ENCODE peak calls at places on chromosomes 1 and 21, in ten cellular contexts. One of them, this sample, is unnamed.

GRCh38 chr1:208475449-208475848 is 231.3 kb upstream of the PLXNA2 start:
- DNase-seq in AG04450: no peak
- DNase-seq in kidney tubule cell: peak; percentile 64
- DNase-seq in activated CD4-positive, alpha-beta T cell treated with anti-CD3 and anti-CD28 coated beads, Interleukin-2, amount 50 U/mL, for 4 hours: no peak
- DNase-seq in ELF-1: no peak
- DNase-seq in NT2/D1: no peak
- DNase-seq in left ventricle myocardium superior: no peak
- DNase-seq in sigmoid colon: peak; percentile 67
- DNase-seq in RCC 7860: peak; percentile 13
- DNase-seq in NCI-H1436 treated with DMSO at 0.1 percent for 48 hours: peak; percentile 57
- DNase-seq in this sample: no peak

GRCh38 chr1:59013276-59013927 is 229.6 kb upstream of the JUN start:
- DNase-seq in AG04450: no peak
- DNase-seq in kidney tubule cell: peak; percentile 78
- DNase-seq in activated CD4-positive, alpha-beta T cell treated with anti-CD3 and anti-CD28 coated beads, Interleukin-2, amount 50 U/mL, for 4 hours: no peak
- DNase-seq in ELF-1: peak; percentile 90
- DNase-seq in NT2/D1: peak; percentile 87
- DNase-seq in left ventricle myocardium superior: peak; percentile 58
- DNase-seq in sigmoid colon: peak; percentile 85
- DNase-seq in RCC 7860: peak; percentile 40
- DNase-seq in NCI-H1436 treated with DMSO at 0.1 percent for 48 hours: no peak
- DNase-seq in this sample: peak; percentile 90

GRCh38 chr21:28550057-28550825 is 442.4 kb downstream of the LTN1 start:
- DNase-seq in AG04450: no peak
- DNase-seq in kidney tubule cell: no peak
- DNase-seq in activated CD4-positive, alpha-beta T cell treated with anti-CD3 and anti-CD28 coated beads, Interleukin-2, amount 50 U/mL, for 4 hours: no peak
- DNase-seq in ELF-1: no peak
- DNase-seq in NT2/D1: no peak
- DNase-seq in left ventricle myocardium superior: no peak
- DNase-seq in sigmoid colon: no peak
- DNase-seq in RCC 7860: no peak
- DNase-seq in NCI-H1436 treated with DMSO at 0.1 percent for 48 hours: no peak
- DNase-seq in this sample: no peak

GRCh38 chr1:94310570-94311270 is 73.3 kb upstream of the ARHGAP29 start:
- DNase-seq in AG04450: no peak
- DNase-seq in kidney tubule cell: no peak
- DNase-seq in activated CD4-positive, alpha-beta T cell treated with anti-CD3 and anti-CD28 coated beads, Interleukin-2, amount 50 U/mL, for 4 hours: no peak
- DNase-seq in ELF-1: no peak
- DNase-seq in NT2/D1: no peak
- DNase-seq in left ventricle myocardium superior: no peak
- DNase-seq in sigmoid colon: no peak
- DNase-seq in RCC 7860: no peak
- DNase-seq in NCI-H1436 treated with DMSO at 0.1 percent for 48 hours: no peak
- DNase-seq in this sample: no peak

GRCh38 chr1:37765937-37766664 is 1.2 kb upstream of the EPHA10 start:
- DNase-seq in AG04450: no peak
- DNase-seq in kidney tubule cell: no peak
- DNase-seq in activated CD4-positive, alpha-beta T cell treated with anti-CD3 and anti-CD28 coated beads, Interleukin-2, amount 50 U/mL, for 4 hours: no peak
- DNase-seq in ELF-1: no peak
- DNase-seq in NT2/D1: no peak
- DNase-seq in left ventricle myocardium superior: no peak
- DNase-seq in sigmoid colon: no peak
- DNase-seq in RCC 7860: no peak
- DNase-seq in NCI-H1436 treated with DMSO at 0.1 percent for 48 hours: no peak
- DNase-seq in this sample: peak; percentile 75

GRCh38 chr1:76254165-76255043 is 179.9 kb downstream of the ST6GALNAC3 start:
- DNase-seq in AG04450: no peak
- DNase-seq in kidney tubule cell: no peak
- DNase-seq in activated CD4-positive, alpha-beta T cell treated with anti-CD3 and anti-CD28 coated beads, Interleukin-2, amount 50 U/mL, for 4 hours: peak; percentile 25
- DNase-seq in ELF-1: no peak
- DNase-seq in NT2/D1: no peak
- DNase-seq in left ventricle myocardium superior: no peak
- DNase-seq in sigmoid colon: no peak
- DNase-seq in RCC 7860: no peak
- DNase-seq in NCI-H1436 treated with DMSO at 0.1 percent for 48 hours: no peak
- DNase-seq in this sample: no peak

GRCh38 chr21:34615487-34615814 is 538 bp upstream of the RCAN1 start:
- DNase-seq in AG04450: no peak
- DNase-seq in kidney tubule cell: no peak
- DNase-seq in activated CD4-positive, alpha-beta T cell treated with anti-CD3 and anti-CD28 coated beads, Interleukin-2, amount 50 U/mL, for 4 hours: no peak
- DNase-seq in ELF-1: no peak
- DNase-seq in NT2/D1: no peak
- DNase-seq in left ventricle myocardium superior: no peak
- DNase-seq in sigmoid colon: no peak
- DNase-seq in RCC 7860: no peak
- DNase-seq in NCI-H1436 treated with DMSO at 0.1 percent for 48 hours: no peak
- DNase-seq in this sample: no peak

GRCh38 chr1:224623743-224624333 is 7.7 kb downstream of the CNIH3 start:
- DNase-seq in AG04450: peak; percentile 74
- DNase-seq in kidney tubule cell: peak; percentile 96
- DNase-seq in activated CD4-positive, alpha-beta T cell treated with anti-CD3 and anti-CD28 coated beads, Interleukin-2, amount 50 U/mL, for 4 hours: peak; percentile 30
- DNase-seq in ELF-1: no peak
- DNase-seq in NT2/D1: no peak
- DNase-seq in left ventricle myocardium superior: no peak
- DNase-seq in sigmoid colon: no peak
- DNase-seq in RCC 7860: peak; percentile 98
- DNase-seq in NCI-H1436 treated with DMSO at 0.1 percent for 48 hours: no peak
- DNase-seq in this sample: no peak

GRCh38 chr1:68165665-68166064 is 66.7 kb downstream of the WLS start:
- DNase-seq in AG04450: no peak
- DNase-seq in kidney tubule cell: no peak
- DNase-seq in activated CD4-positive, alpha-beta T cell treated with anti-CD3 and anti-CD28 coated beads, Interleukin-2, amount 50 U/mL, for 4 hours: no peak
- DNase-seq in ELF-1: no peak
- DNase-seq in NT2/D1: no peak
- DNase-seq in left ventricle myocardium superior: no peak
- DNase-seq in sigmoid colon: no peak
- DNase-seq in RCC 7860: no peak
- DNase-seq in NCI-H1436 treated with DMSO at 0.1 percent for 48 hours: no peak
- DNase-seq in this sample: no peak

GRCh38 chr1:6888268-6888667 is 103.0 kb downstream of the CAMTA1 start:
- DNase-seq in AG04450: no peak
- DNase-seq in kidney tubule cell: no peak
- DNase-seq in activated CD4-positive, alpha-beta T cell treated with anti-CD3 and anti-CD28 coated beads, Interleukin-2, amount 50 U/mL, for 4 hours: no peak
- DNase-seq in ELF-1: no peak
- DNase-seq in NT2/D1: no peak
- DNase-seq in left ventricle myocardium superior: no peak
- DNase-seq in sigmoid colon: no peak
- DNase-seq in RCC 7860: no peak
- DNase-seq in NCI-H1436 treated with DMSO at 0.1 percent for 48 hours: no peak
- DNase-seq in this sample: no peak

GRCh38 chr1:184160942-184161698 is 109.6 kb downstream of the TSEN15 start:
- DNase-seq in AG04450: no peak
- DNase-seq in kidney tubule cell: no peak
- DNase-seq in activated CD4-positive, alpha-beta T cell treated with anti-CD3 and anti-CD28 coated beads, Interleukin-2, amount 50 U/mL, for 4 hours: no peak
- DNase-seq in ELF-1: no peak
- DNase-seq in NT2/D1: no peak
- DNase-seq in left ventricle myocardium superior: no peak
- DNase-seq in sigmoid colon: no peak
- DNase-seq in RCC 7860: no peak
- DNase-seq in NCI-H1436 treated with DMSO at 0.1 percent for 48 hours: no peak
- DNase-seq in this sample: no peak

GRCh38 chr21:43340491-43341348 is 86.2 kb downstream of the SIK1 start:
- DNase-seq in AG04450: peak; percentile 69
- DNase-seq in kidney tubule cell: peak; percentile 74
- DNase-seq in activated CD4-positive, alpha-beta T cell treated with anti-CD3 and anti-CD28 coated beads, Interleukin-2, amount 50 U/mL, for 4 hours: no peak
- DNase-seq in ELF-1: peak; percentile 70
- DNase-seq in NT2/D1: peak; percentile 51
- DNase-seq in left ventricle myocardium superior: no peak
- DNase-seq in sigmoid colon: no peak
- DNase-seq in RCC 7860: peak; percentile 75
- DNase-seq in NCI-H1436 treated with DMSO at 0.1 percent for 48 hours: no peak
- DNase-seq in this sample: no peak

GRCh38 chr1:115837762-115838421 is 3.0 kb downstream of the NHLH2 start:
- DNase-seq in AG04450: no peak
- DNase-seq in kidney tubule cell: no peak
- DNase-seq in activated CD4-positive, alpha-beta T cell treated with anti-CD3 and anti-CD28 coated beads, Interleukin-2, amount 50 U/mL, for 4 hours: no peak
- DNase-seq in ELF-1: peak; percentile 58
- DNase-seq in NT2/D1: no peak
- DNase-seq in left ventricle myocardium superior: no peak
- DNase-seq in sigmoid colon: no peak
- DNase-seq in RCC 7860: no peak
- DNase-seq in NCI-H1436 treated with DMSO at 0.1 percent for 48 hours: no peak
- DNase-seq in this sample: peak; percentile 51

GRCh38 chr1:110672001-110672752 is 2.6 kb downstream of the KCNA3 start:
- DNase-seq in AG04450: no peak
- DNase-seq in kidney tubule cell: no peak
- DNase-seq in activated CD4-positive, alpha-beta T cell treated with anti-CD3 and anti-CD28 coated beads, Interleukin-2, amount 50 U/mL, for 4 hours: peak; percentile 63
- DNase-seq in ELF-1: peak; percentile 34
- DNase-seq in NT2/D1: no peak
- DNase-seq in left ventricle myocardium superior: no peak
- DNase-seq in sigmoid colon: no peak
- DNase-seq in RCC 7860: no peak
- DNase-seq in NCI-H1436 treated with DMSO at 0.1 percent for 48 hours: no peak
- DNase-seq in this sample: peak; percentile 84

GRCh38 chr1:29586991-29587745 is 350.8 kb downstream of the PTPRU start:
- DNase-seq in AG04450: no peak
- DNase-seq in kidney tubule cell: peak; percentile 41
- DNase-seq in activated CD4-positive, alpha-beta T cell treated with anti-CD3 and anti-CD28 coated beads, Interleukin-2, amount 50 U/mL, for 4 hours: no peak
- DNase-seq in ELF-1: no peak
- DNase-seq in NT2/D1: no peak
- DNase-seq in left ventricle myocardium superior: no peak
- DNase-seq in sigmoid colon: no peak
- DNase-seq in RCC 7860: no peak
- DNase-seq in NCI-H1436 treated with DMSO at 0.1 percent for 48 hours: no peak
- DNase-seq in this sample: no peak

GRCh38 chr1:28145728-28146127 is 30.8 kb downstream of the PTAFR start:
- DNase-seq in AG04450: no peak
- DNase-seq in kidney tubule cell: no peak
- DNase-seq in activated CD4-positive, alpha-beta T cell treated with anti-CD3 and anti-CD28 coated beads, Interleukin-2, amount 50 U/mL, for 4 hours: no peak
- DNase-seq in ELF-1: no peak
- DNase-seq in NT2/D1: no peak
- DNase-seq in left ventricle myocardium superior: no peak
- DNase-seq in sigmoid colon: no peak
- DNase-seq in RCC 7860: no peak
- DNase-seq in NCI-H1436 treated with DMSO at 0.1 percent for 48 hours: no peak
- DNase-seq in this sample: no peak

GRCh38 chr1:54334996-54335395 is 71.2 kb downstream of the SSBP3 start:
- DNase-seq in AG04450: peak; percentile 76
- DNase-seq in kidney tubule cell: no peak
- DNase-seq in activated CD4-positive, alpha-beta T cell treated with anti-CD3 and anti-CD28 coated beads, Interleukin-2, amount 50 U/mL, for 4 hours: no peak
- DNase-seq in ELF-1: no peak
- DNase-seq in NT2/D1: no peak
- DNase-seq in left ventricle myocardium superior: no peak
- DNase-seq in sigmoid colon: no peak
- DNase-seq in RCC 7860: no peak
- DNase-seq in NCI-H1436 treated with DMSO at 0.1 percent for 48 hours: no peak
- DNase-seq in this sample: no peak

GRCh38 chr1:217393901-217394300 is 237.0 kb downstream of the GPATCH2 start:
- DNase-seq in AG04450: no peak
- DNase-seq in kidney tubule cell: peak; percentile 17
- DNase-seq in activated CD4-positive, alpha-beta T cell treated with anti-CD3 and anti-CD28 coated beads, Interleukin-2, amount 50 U/mL, for 4 hours: no peak
- DNase-seq in ELF-1: no peak
- DNase-seq in NT2/D1: no peak
- DNase-seq in left ventricle myocardium superior: no peak
- DNase-seq in sigmoid colon: no peak
- DNase-seq in RCC 7860: no peak
- DNase-seq in NCI-H1436 treated with DMSO at 0.1 percent for 48 hours: no peak
- DNase-seq in this sample: peak; percentile 30